ENCODE peak calls at places on chromosomes 5 and 9, in five cellular contexts. H is adrenal gland, T is transverse colon, Z is uterus, V is A549. N is an unnamed sample.

GRCh38 chr9:125631391-125632085 is 75.5 kb downstream of the MAPKAP1 start:
- DNase-seq in V (peak; percentile 43), H (peak; percentile 36), T (peak; percentile 20), Z (no peak), N (no peak)

GRCh38 chr9:135950135-135950682 is 11.0 kb downstream of the UBAC1 start:
- DNase-seq in H (no peak), T (no peak), V (no peak), Z (no peak), N (no peak)

GRCh38 chr5:149367249-149367971 is 9.6 kb downstream of the PCYOX1L start:
- DNase-seq in H (peak; percentile 63), V (peak; percentile 96), Z (peak; percentile 71), T (peak; percentile 68), N (peak; percentile 76)

GRCh38 chr5:149216515-149216914 is 55.1 kb upstream of the AFAP1L1 start:
- DNase-seq in Z (no peak), T (no peak), H (no peak), V (no peak), N (no peak)

GRCh38 chr5:82259172-82259800 is 18.9 kb downstream of the RPS23 start:
- DNase-seq in V (peak; percentile 14), T (no peak), Z (no peak), H (no peak), N (no peak)

GRCh38 chr9:21317956-21318923 is 13.1 kb upstream of the IFNA5 start:
- DNase-seq in Z (peak; percentile 17), H (peak; percentile 39), T (peak; percentile 18), V (no peak), N (peak; percentile 35)

GRCh38 chr5:108997720-108998119 is 250.0 kb downstream of the FER start:
- DNase-seq in T (no peak), Z (no peak), V (no peak), H (no peak), N (no peak)

GRCh38 chr5:113321266-113321665 is 113.5 kb downstream of the TSSK1B start:
- DNase-seq in Z (no peak), T (no peak), V (no peak), H (no peak), N (no peak)

GRCh38 chr5:102271759-102272158 is 24.3 kb downstream of the SLCO4C1 start:
- DNase-seq in V (no peak), H (no peak), Z (no peak), T (no peak), N (no peak)

GRCh38 chr5:50962934-50963646 is 296.7 kb downstream of the PARP8 start:
- DNase-seq in H (peak; percentile 74), V (peak; percentile 65), Z (peak; percentile 38), T (peak; percentile 63), N (peak; percentile 57)

GRCh38 chr9:13213337-13213736 is 66.2 kb downstream of the MPDZ start:
- DNase-seq in T (no peak), V (peak; percentile 8), H (no peak), Z (no peak), N (no peak)

GRCh38 chr9:80619356-80619755 is 1047.6 kb downstream of the TLE4 start:
- DNase-seq in T (no peak), H (no peak), Z (no peak), V (no peak), N (no peak)

GRCh38 chr5:172834570-172835245 is 657 bp downstream of the ERGIC1 start:
- DNase-seq in Z (no peak), V (no peak), T (peak; percentile 39), H (peak; percentile 40), N (no peak)

GRCh38 chr5:132012385-132013005 is 1.0 kb upstream of the ACSL6 start:
- DNase-seq in V (no peak), T (peak; percentile 7), H (peak; percentile 53), Z (no peak), N (no peak)

GRCh38 chr9:137280478-137281344 is 3.2 kb downstream of the TOR4A start:
- DNase-seq in Z (no peak), T (no peak), V (no peak), H (no peak), N (peak; percentile 34)

GRCh38 chr5:165574140-165574539 is 2068.7 kb downstream of the MAT2B start:
- DNase-seq in V (no peak), H (no peak), Z (no peak), T (no peak), N (no peak)

GRCh38 chr5:172779968-172780350 is 9.0 kb upstream of the DUSP1 start:
- DNase-seq in T (peak; percentile 65), V (no peak), H (no peak), Z (no peak), N (peak; percentile 6)

GRCh38 chr5:110625376-110625999 is 101.0 kb downstream of the TMEM232 start:
- DNase-seq in V (peak; percentile 7), Z (no peak), T (no peak), H (no peak), N (no peak)

GRCh38 chr9:27125936-27126335 is 16.9 kb downstream of the TEK start:
- DNase-seq in Z (no peak), T (no peak), H (no peak), V (no peak), N (no peak)

GRCh38 chr5:99191181-99191775 is 262.5 kb upstream of the CHD1 start:
- DNase-seq in T (no peak), Z (no peak), V (no peak), H (no peak), N (no peak)

GRCh38 chr5:81694726-81695125 is 56.2 kb downstream of the SSBP2 start:
- DNase-seq in Z (no peak), V (no peak), T (no peak), H (no peak), N (no peak)

GRCh38 chr5:177982956-177983355 is 13.1 kb downstream of the PROP1 start:
- DNase-seq in V (no peak), H (no peak), T (no peak), Z (no peak), N (no peak)

GRCh38 chr9:27276182-27277030 is 20.5 kb downstream of the EQTN start:
- DNase-seq in Z (no peak), V (peak; percentile 34), T (no peak), H (no peak), N (no peak)

GRCh38 chr5:12016149-12016740 is 112.0 kb upstream of the CTNND2 start:
- DNase-seq in V (no peak), T (no peak), Z (no peak), H (no peak), N (no peak)

GRCh38 chr5:5140051-5141010 is at the start of gene ADAMTS16:
- DNase-seq in V (no peak), Z (no peak), T (no peak), H (no peak), N (peak; percentile 58)

GRCh38 chr5:138441221-138441620 is 2.4 kb downstream of the REEP2 start:
- DNase-seq in V (no peak), T (no peak), Z (no peak), H (no peak), N (no peak)

GRCh38 chr5:136033244-136033643 is 4.5 kb downstream of the TGFBI start:
- DNase-seq in H (no peak), Z (no peak), V (no peak), T (no peak), N (no peak)

GRCh38 chr5:121982089-121982488 is 20.3 kb downstream of the SRFBP1 start:
- DNase-seq in Z (no peak), V (no peak), T (no peak), H (no peak), N (no peak)

GRCh38 chr5:142013734-142014495 is 1.1 kb upstream of the GNPDA1 start:
- DNase-seq in Z (peak; percentile 32), H (peak; percentile 90), V (no peak), T (peak; percentile 45), N (no peak)

GRCh38 chr5:21121213-21121612 is 1133.2 kb upstream of the CDH18 start:
- DNase-seq in H (no peak), Z (no peak), T (no peak), V (no peak), N (no peak)

GRCh38 chr5:43298459-43298858 is 14.8 kb downstream of the HMGCS1 start:
- DNase-seq in T (no peak), Z (no peak), V (no peak), H (no peak), N (no peak)

GRCh38 chr9:120698766-120699165 is 15.5 kb downstream of the MEGF9 start:
- DNase-seq in Z (no peak), T (no peak), H (no peak), V (no peak), N (no peak)

GRCh38 chr5:126753227-126753626 is 23.7 kb upstream of the LMNB1 start:
- DNase-seq in H (no peak), Z (no peak), T (no peak), V (no peak), N (no peak)

GRCh38 chr9:37903831-37904646 is at the start of gene SLC25A51:
- DNase-seq in H (peak; percentile 91), Z (peak; percentile 95), V (peak; percentile 94), T (peak; percentile 96), N (peak; percentile 93)
- TF ChIP-seq POLR2A in H (no peak), Z (peak; percentile 66), V (peak; percentile 64), T (peak; percentile 70), N (peak; percentile 61)

DNA sequence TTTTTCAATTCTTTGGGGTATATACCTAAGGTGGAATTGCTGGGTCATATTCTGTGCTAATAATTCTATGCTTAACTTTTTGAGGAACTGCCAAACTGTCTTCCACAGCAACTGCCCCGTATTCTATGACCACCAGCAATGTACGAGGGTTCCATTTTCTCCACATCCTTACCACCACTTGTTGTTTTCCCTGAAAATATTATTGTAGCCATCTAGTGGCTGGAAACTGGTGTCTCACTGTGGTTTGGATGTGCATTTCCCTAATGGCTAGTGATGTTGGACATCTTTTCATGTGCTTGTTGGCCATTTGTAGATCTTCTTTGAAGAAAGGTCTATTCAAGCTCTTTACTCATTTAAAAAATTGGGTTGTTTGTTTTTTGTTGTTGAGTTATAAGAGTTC is 30.7 kb downstream of the MSX2 start:
- DNase-seq in Z (no peak), V (no peak), H (no peak), T (no peak), N (no peak)
- TF ChIP-seq CTCF in Z (no peak), V (peak; percentile 22), H (peak; percentile 21), T (no peak), N (no peak)

GRCh38 chr9:127959841-127960409 is 20.9 kb downstream of the EEIG1 start:
- DNase-seq in T (no peak), V (no peak), Z (no peak), H (no peak), N (no peak)
- H3K27ac ChIP-seq in T (peak overlapping the region; percentile 98), V (peak overlapping the region; percentile 98), Z (peak overlapping the region; percentile 91), H (peak overlapping the region; percentile 79), N (no peak overlapping the region)

DNA sequence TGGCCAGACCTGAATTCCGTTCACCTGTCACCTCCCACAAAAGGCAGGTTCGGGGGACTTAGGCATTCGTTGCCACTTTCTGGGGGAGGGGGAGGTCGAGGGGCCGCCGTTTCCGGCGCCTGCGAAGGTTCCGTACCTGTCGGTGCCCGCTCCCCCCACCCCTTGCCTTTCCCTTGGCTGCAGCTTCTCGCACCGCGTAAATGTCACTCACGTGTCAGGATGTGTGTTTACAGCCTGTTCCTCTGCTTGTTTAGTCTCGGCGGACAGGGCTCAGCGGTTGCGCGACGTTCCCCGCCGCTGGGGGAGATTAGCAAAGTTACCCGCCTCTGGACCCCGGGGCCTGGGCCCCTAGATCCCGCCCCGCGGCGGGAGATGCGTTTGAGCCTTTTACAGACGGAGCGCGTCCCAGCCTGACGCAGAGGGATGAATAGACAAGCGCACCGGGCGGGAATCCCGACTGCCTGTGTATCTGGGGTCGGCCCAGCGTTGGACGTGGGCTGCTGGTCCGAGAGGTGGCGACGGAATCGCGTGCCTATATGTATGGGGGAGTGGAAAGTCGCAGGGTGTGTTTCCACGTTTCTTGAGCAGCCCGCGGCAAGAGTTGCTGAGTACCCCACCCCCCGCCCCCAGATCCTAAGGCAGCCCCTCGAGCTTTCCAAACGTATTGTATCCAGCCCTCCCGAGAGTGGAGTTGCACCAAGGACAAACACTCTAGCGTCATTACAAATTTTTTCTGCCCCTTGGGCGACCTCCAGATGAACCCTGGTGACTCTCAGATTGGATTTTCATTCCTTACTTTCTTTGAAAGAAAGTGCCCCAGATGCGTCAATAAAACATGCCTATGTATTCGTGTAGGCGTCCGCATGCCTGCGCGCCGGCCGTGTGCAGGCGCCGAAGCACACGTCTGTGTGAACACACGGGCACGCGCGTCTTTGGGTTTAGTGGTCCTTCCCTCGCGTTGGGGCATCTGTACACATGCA is 2.4 kb upstream of the LHX2 start:
- DNase-seq in Z (no peak), V (no peak), H (no peak), T (no peak), N (no peak)
- TF ChIP-seq POLR2A in Z (no peak), V (no peak), H (no peak), T (no peak), N (no peak)

N was measured in ovary.